ENCODE peak calls at places on chromosomes 6 and 20, in nine cellular contexts. One of them, this sample, is unnamed.

GRCh38 chr6:38354905-38355304 is 284.8 kb downstream of the BTBD9 start:
- DNase-seq in fibroblast of the conjunctiva: no peak
- DNase-seq in activated effector memory CD4-positive, alpha-beta T cell treated with anti-CD3 and anti-CD28 coated beads, Interleukin-2, amount 50 U/mL, for 16 hours: no peak
- DNase-seq in germinal center: no peak
- DNase-seq in BJ: no peak
- DNase-seq in kidney glomerular epithelial cell: no peak
- DNase-seq in stimulated activated CD4-positive, alpha-beta T cell treated with anti-CD3 and anti-CD28 coated beads, Interleukin-15, amount 100 ng/mL, for 24 hours: no peak
- DNase-seq in hypothalamus: no peak
- DNase-seq in CD8-positive, alpha-beta memory T cell: no peak
- DNase-seq in this sample: no peak

GRCh38 chr20:37904845-37905244 is 1.9 kb downstream of the VSTM2L start:
- DNase-seq in fibroblast of the conjunctiva: no peak
- DNase-seq in activated effector memory CD4-positive, alpha-beta T cell treated with anti-CD3 and anti-CD28 coated beads, Interleukin-2, amount 50 U/mL, for 16 hours: no peak
- DNase-seq in germinal center: no peak
- DNase-seq in BJ: no peak
- DNase-seq in kidney glomerular epithelial cell: no peak
- DNase-seq in stimulated activated CD4-positive, alpha-beta T cell treated with anti-CD3 and anti-CD28 coated beads, Interleukin-15, amount 100 ng/mL, for 24 hours: no peak
- DNase-seq in hypothalamus: no peak
- DNase-seq in CD8-positive, alpha-beta memory T cell: no peak
- DNase-seq in this sample: no peak

GRCh38 chr20:57179265-57179664 is 87.2 kb downstream of the BMP7 start:
- DNase-seq in fibroblast of the conjunctiva: no peak
- DNase-seq in activated effector memory CD4-positive, alpha-beta T cell treated with anti-CD3 and anti-CD28 coated beads, Interleukin-2, amount 50 U/mL, for 16 hours: no peak
- DNase-seq in germinal center: no peak
- DNase-seq in BJ: no peak
- DNase-seq in kidney glomerular epithelial cell: no peak
- DNase-seq in stimulated activated CD4-positive, alpha-beta T cell treated with anti-CD3 and anti-CD28 coated beads, Interleukin-15, amount 100 ng/mL, for 24 hours: no peak
- DNase-seq in hypothalamus: no peak
- DNase-seq in CD8-positive, alpha-beta memory T cell: no peak
- DNase-seq in this sample: no peak

GRCh38 chr6:100228437-100229424 is 234.7 kb upstream of the MCHR2 start:
- DNase-seq in fibroblast of the conjunctiva: peak; percentile 43
- DNase-seq in activated effector memory CD4-positive, alpha-beta T cell treated with anti-CD3 and anti-CD28 coated beads, Interleukin-2, amount 50 U/mL, for 16 hours: peak; percentile 76
- DNase-seq in germinal center: peak; percentile 78
- DNase-seq in BJ: no peak
- DNase-seq in kidney glomerular epithelial cell: peak; percentile 39
- DNase-seq in stimulated activated CD4-positive, alpha-beta T cell treated with anti-CD3 and anti-CD28 coated beads, Interleukin-15, amount 100 ng/mL, for 24 hours: peak; percentile 60
- DNase-seq in hypothalamus: peak; percentile 39
- DNase-seq in CD8-positive, alpha-beta memory T cell: peak; percentile 8
- DNase-seq in this sample: peak; percentile 93

GRCh38 chr6:122778961-122779671 is 400 bp upstream of the FABP7 start:
- DNase-seq in fibroblast of the conjunctiva: no peak
- DNase-seq in activated effector memory CD4-positive, alpha-beta T cell treated with anti-CD3 and anti-CD28 coated beads, Interleukin-2, amount 50 U/mL, for 16 hours: no peak
- DNase-seq in germinal center: no peak
- DNase-seq in BJ: no peak
- DNase-seq in kidney glomerular epithelial cell: no peak
- DNase-seq in stimulated activated CD4-positive, alpha-beta T cell treated with anti-CD3 and anti-CD28 coated beads, Interleukin-15, amount 100 ng/mL, for 24 hours: no peak
- DNase-seq in hypothalamus: peak; percentile 74
- DNase-seq in CD8-positive, alpha-beta memory T cell: no peak
- DNase-seq in this sample: peak; percentile 86

GRCh38 chr20:36792422-36792821 is 18.9 kb upstream of the DSN1 start:
- DNase-seq in fibroblast of the conjunctiva: peak; percentile 34
- DNase-seq in activated effector memory CD4-positive, alpha-beta T cell treated with anti-CD3 and anti-CD28 coated beads, Interleukin-2, amount 50 U/mL, for 16 hours: no peak
- DNase-seq in germinal center: peak; percentile 40
- DNase-seq in BJ: no peak
- DNase-seq in kidney glomerular epithelial cell: peak; percentile 88
- DNase-seq in stimulated activated CD4-positive, alpha-beta T cell treated with anti-CD3 and anti-CD28 coated beads, Interleukin-15, amount 100 ng/mL, for 24 hours: no peak
- DNase-seq in hypothalamus: peak; percentile 34
- DNase-seq in CD8-positive, alpha-beta memory T cell: no peak
- DNase-seq in this sample: peak; percentile 94

GRCh38 chr6:82492134-82492533 is 128.5 kb downstream of the TPBG start:
- DNase-seq in fibroblast of the conjunctiva: no peak
- DNase-seq in activated effector memory CD4-positive, alpha-beta T cell treated with anti-CD3 and anti-CD28 coated beads, Interleukin-2, amount 50 U/mL, for 16 hours: no peak
- DNase-seq in germinal center: no peak
- DNase-seq in BJ: no peak
- DNase-seq in kidney glomerular epithelial cell: no peak
- DNase-seq in stimulated activated CD4-positive, alpha-beta T cell treated with anti-CD3 and anti-CD28 coated beads, Interleukin-15, amount 100 ng/mL, for 24 hours: no peak
- DNase-seq in hypothalamus: no peak
- DNase-seq in CD8-positive, alpha-beta memory T cell: no peak
- DNase-seq in this sample: no peak

GRCh38 chr20:56163806-56164205 is 84.7 kb upstream of the MC3R start:
- DNase-seq in fibroblast of the conjunctiva: no peak
- DNase-seq in activated effector memory CD4-positive, alpha-beta T cell treated with anti-CD3 and anti-CD28 coated beads, Interleukin-2, amount 50 U/mL, for 16 hours: no peak
- DNase-seq in germinal center: no peak
- DNase-seq in BJ: no peak
- DNase-seq in kidney glomerular epithelial cell: no peak
- DNase-seq in stimulated activated CD4-positive, alpha-beta T cell treated with anti-CD3 and anti-CD28 coated beads, Interleukin-15, amount 100 ng/mL, for 24 hours: no peak
- DNase-seq in hypothalamus: no peak
- DNase-seq in CD8-positive, alpha-beta memory T cell: no peak
- DNase-seq in this sample: peak; percentile 76

GRCh38 chr20:3970016-3970415 is 45.3 kb downstream of the RNF24 start:
- DNase-seq in fibroblast of the conjunctiva: no peak
- DNase-seq in activated effector memory CD4-positive, alpha-beta T cell treated with anti-CD3 and anti-CD28 coated beads, Interleukin-2, amount 50 U/mL, for 16 hours: no peak
- DNase-seq in germinal center: no peak
- DNase-seq in BJ: no peak
- DNase-seq in kidney glomerular epithelial cell: no peak
- DNase-seq in stimulated activated CD4-positive, alpha-beta T cell treated with anti-CD3 and anti-CD28 coated beads, Interleukin-15, amount 100 ng/mL, for 24 hours: no peak
- DNase-seq in hypothalamus: no peak
- DNase-seq in CD8-positive, alpha-beta memory T cell: no peak
- DNase-seq in this sample: peak; percentile 40

GRCh38 chr20:44603327-44603726 is 20.9 kb downstream of the PKIG start:
- DNase-seq in fibroblast of the conjunctiva: no peak
- DNase-seq in activated effector memory CD4-positive, alpha-beta T cell treated with anti-CD3 and anti-CD28 coated beads, Interleukin-2, amount 50 U/mL, for 16 hours: no peak
- DNase-seq in germinal center: no peak
- DNase-seq in BJ: no peak
- DNase-seq in kidney glomerular epithelial cell: no peak
- DNase-seq in stimulated activated CD4-positive, alpha-beta T cell treated with anti-CD3 and anti-CD28 coated beads, Interleukin-15, amount 100 ng/mL, for 24 hours: no peak
- DNase-seq in hypothalamus: no peak
- DNase-seq in CD8-positive, alpha-beta memory T cell: no peak
- DNase-seq in this sample: peak; percentile 36

GRCh38 chr6:124783344-124783743 is 178.9 kb upstream of the RNF217 start:
- DNase-seq in fibroblast of the conjunctiva: no peak
- DNase-seq in activated effector memory CD4-positive, alpha-beta T cell treated with anti-CD3 and anti-CD28 coated beads, Interleukin-2, amount 50 U/mL, for 16 hours: no peak
- DNase-seq in germinal center: no peak
- DNase-seq in BJ: no peak
- DNase-seq in kidney glomerular epithelial cell: no peak
- DNase-seq in stimulated activated CD4-positive, alpha-beta T cell treated with anti-CD3 and anti-CD28 coated beads, Interleukin-15, amount 100 ng/mL, for 24 hours: no peak
- DNase-seq in hypothalamus: no peak
- DNase-seq in CD8-positive, alpha-beta memory T cell: no peak
- DNase-seq in this sample: no peak

GRCh38 chr6:46967950-46968349 is 46.2 kb upstream of the ADGRF5 start:
- DNase-seq in fibroblast of the conjunctiva: no peak
- DNase-seq in activated effector memory CD4-positive, alpha-beta T cell treated with anti-CD3 and anti-CD28 coated beads, Interleukin-2, amount 50 U/mL, for 16 hours: no peak
- DNase-seq in germinal center: no peak
- DNase-seq in BJ: no peak
- DNase-seq in kidney glomerular epithelial cell: peak; percentile 45
- DNase-seq in stimulated activated CD4-positive, alpha-beta T cell treated with anti-CD3 and anti-CD28 coated beads, Interleukin-15, amount 100 ng/mL, for 24 hours: no peak
- DNase-seq in hypothalamus: no peak
- DNase-seq in CD8-positive, alpha-beta memory T cell: no peak
- DNase-seq in this sample: no peak

GRCh38 chr20:2102585-2103453 is 1.2 kb downstream of the STK35 start:
- DNase-seq in fibroblast of the conjunctiva: peak; percentile 65
- DNase-seq in activated effector memory CD4-positive, alpha-beta T cell treated with anti-CD3 and anti-CD28 coated beads, Interleukin-2, amount 50 U/mL, for 16 hours: peak; percentile 94
- DNase-seq in germinal center: peak; percentile 92
- DNase-seq in BJ: no peak
- DNase-seq in kidney glomerular epithelial cell: peak; percentile 53
- DNase-seq in stimulated activated CD4-positive, alpha-beta T cell treated with anti-CD3 and anti-CD28 coated beads, Interleukin-15, amount 100 ng/mL, for 24 hours: peak; percentile 87
- DNase-seq in hypothalamus: peak; percentile 87
- DNase-seq in CD8-positive, alpha-beta memory T cell: peak; percentile 78
- DNase-seq in this sample: peak; percentile 93

GRCh38 chr6:42190784-42191183 is 4.0 kb downstream of the GUCA1B start:
- DNase-seq in fibroblast of the conjunctiva: peak; percentile 16
- DNase-seq in activated effector memory CD4-positive, alpha-beta T cell treated with anti-CD3 and anti-CD28 coated beads, Interleukin-2, amount 50 U/mL, for 16 hours: no peak
- DNase-seq in germinal center: no peak
- DNase-seq in BJ: no peak
- DNase-seq in kidney glomerular epithelial cell: peak; percentile 47
- DNase-seq in stimulated activated CD4-positive, alpha-beta T cell treated with anti-CD3 and anti-CD28 coated beads, Interleukin-15, amount 100 ng/mL, for 24 hours: no peak
- DNase-seq in hypothalamus: no peak
- DNase-seq in CD8-positive, alpha-beta memory T cell: no peak
- DNase-seq in this sample: no peak

GRCh38 chr20:57264908-57265648 is 1.4 kb downstream of the BMP7 start:
- DNase-seq in fibroblast of the conjunctiva: no peak
- DNase-seq in activated effector memory CD4-positive, alpha-beta T cell treated with anti-CD3 and anti-CD28 coated beads, Interleukin-2, amount 50 U/mL, for 16 hours: no peak
- DNase-seq in germinal center: peak; percentile 30
- DNase-seq in BJ: no peak
- DNase-seq in kidney glomerular epithelial cell: no peak
- DNase-seq in stimulated activated CD4-positive, alpha-beta T cell treated with anti-CD3 and anti-CD28 coated beads, Interleukin-15, amount 100 ng/mL, for 24 hours: no peak
- DNase-seq in hypothalamus: no peak
- DNase-seq in CD8-positive, alpha-beta memory T cell: no peak
- DNase-seq in this sample: peak; percentile 53

GRCh38 chr20:40741507-40742106 is 52.6 kb upstream of the MAFB start:
- DNase-seq in fibroblast of the conjunctiva: no peak
- DNase-seq in activated effector memory CD4-positive, alpha-beta T cell treated with anti-CD3 and anti-CD28 coated beads, Interleukin-2, amount 50 U/mL, for 16 hours: peak; percentile 70
- DNase-seq in germinal center: peak; percentile 75
- DNase-seq in BJ: no peak
- DNase-seq in kidney glomerular epithelial cell: peak; percentile 3
- DNase-seq in stimulated activated CD4-positive, alpha-beta T cell treated with anti-CD3 and anti-CD28 coated beads, Interleukin-15, amount 100 ng/mL, for 24 hours: peak; percentile 54
- DNase-seq in hypothalamus: peak; percentile 18
- DNase-seq in CD8-positive, alpha-beta memory T cell: peak; percentile 7
- DNase-seq in this sample: peak; percentile 73

GRCh38 chr20:63132715-63133471 is 83.0 kb downstream of the YTHDF1 start:
- DNase-seq in fibroblast of the conjunctiva: no peak
- DNase-seq in activated effector memory CD4-positive, alpha-beta T cell treated with anti-CD3 and anti-CD28 coated beads, Interleukin-2, amount 50 U/mL, for 16 hours: peak; percentile 47
- DNase-seq in germinal center: no peak
- DNase-seq in BJ: no peak
- DNase-seq in kidney glomerular epithelial cell: no peak
- DNase-seq in stimulated activated CD4-positive, alpha-beta T cell treated with anti-CD3 and anti-CD28 coated beads, Interleukin-15, amount 100 ng/mL, for 24 hours: no peak
- DNase-seq in hypothalamus: no peak
- DNase-seq in CD8-positive, alpha-beta memory T cell: no peak
- DNase-seq in this sample: no peak

GRCh38 chr20:38007526-38007925 is 25.7 kb downstream of the TTI1 start:
- DNase-seq in fibroblast of the conjunctiva: no peak
- DNase-seq in activated effector memory CD4-positive, alpha-beta T cell treated with anti-CD3 and anti-CD28 coated beads, Interleukin-2, amount 50 U/mL, for 16 hours: no peak
- DNase-seq in germinal center: no peak
- DNase-seq in BJ: no peak
- DNase-seq in kidney glomerular epithelial cell: no peak
- DNase-seq in stimulated activated CD4-positive, alpha-beta T cell treated with anti-CD3 and anti-CD28 coated beads, Interleukin-15, amount 100 ng/mL, for 24 hours: no peak
- DNase-seq in hypothalamus: no peak
- DNase-seq in CD8-positive, alpha-beta memory T cell: no peak
- DNase-seq in this sample: peak; percentile 14